ENCODE peak calls at places on chromosomes 11 and 22, in seven cellular contexts. One of them, this sample, is unnamed.

GRCh38 chr22:46752911-46753310 is 9.5 kb upstream of the TBC1D22A start:
- DNase-seq in epithelial cell of esophagus: no peak
- DNase-seq in activated CD8-positive, alpha-beta memory T cell treated with anti-CD3 and anti-CD28 coated beads, Interleukin-2, amount 50 U/mL, for 48 hours: no peak
- DNase-seq in naive thymus-derived CD4-positive, alpha-beta T cell: no peak
- DNase-seq in PC-3: no peak
- DNase-seq in H7: peak
- DNase-seq in NCI-H82: no peak
- DNase-seq in this sample: no peak

GRCh38 chr11:5689551-5689983 is at the start of gene TRIM22:
- DNase-seq in H7: peak
- DNase-seq in PC-3: no peak
- DNase-seq in naive thymus-derived CD4-positive, alpha-beta T cell: peak
- DNase-seq in NCI-H82: no peak
- DNase-seq in epithelial cell of esophagus: peak
- DNase-seq in activated CD8-positive, alpha-beta memory T cell treated with anti-CD3 and anti-CD28 coated beads, Interleukin-2, amount 50 U/mL, for 48 hours: peak
- DNase-seq in this sample: no peak

GRCh38 chr11:11524436-11525038 is 97.3 kb downstream of the GALNT18 start:
- DNase-seq in H7: no peak
- DNase-seq in epithelial cell of esophagus: peak
- DNase-seq in activated CD8-positive, alpha-beta memory T cell treated with anti-CD3 and anti-CD28 coated beads, Interleukin-2, amount 50 U/mL, for 48 hours: no peak
- DNase-seq in NCI-H82: no peak
- DNase-seq in naive thymus-derived CD4-positive, alpha-beta T cell: no peak
- DNase-seq in PC-3: peak
- DNase-seq in this sample: no peak

GRCh38 chr11:1341928-1342524 is 32.6 kb upstream of the TOLLIP start:
- DNase-seq in H7: no peak
- DNase-seq in activated CD8-positive, alpha-beta memory T cell treated with anti-CD3 and anti-CD28 coated beads, Interleukin-2, amount 50 U/mL, for 48 hours: peak
- DNase-seq in NCI-H82: peak
- DNase-seq in PC-3: peak
- DNase-seq in epithelial cell of esophagus: no peak
- DNase-seq in naive thymus-derived CD4-positive, alpha-beta T cell: no peak
- DNase-seq in this sample: no peak

GRCh38 chr22:19629331-19629719 is 85.0 kb upstream of the SEPTIN5 start:
- DNase-seq in epithelial cell of esophagus: no peak
- DNase-seq in naive thymus-derived CD4-positive, alpha-beta T cell: no peak
- DNase-seq in H7: no peak
- DNase-seq in activated CD8-positive, alpha-beta memory T cell treated with anti-CD3 and anti-CD28 coated beads, Interleukin-2, amount 50 U/mL, for 48 hours: peak
- DNase-seq in NCI-H82: no peak
- DNase-seq in PC-3: no peak
- DNase-seq in this sample: no peak

GRCh38 chr22:49390954-49391353 is 436.7 kb downstream of the BRD1 start:
- DNase-seq in PC-3: no peak
- DNase-seq in naive thymus-derived CD4-positive, alpha-beta T cell: no peak
- DNase-seq in NCI-H82: no peak
- DNase-seq in activated CD8-positive, alpha-beta memory T cell treated with anti-CD3 and anti-CD28 coated beads, Interleukin-2, amount 50 U/mL, for 48 hours: no peak
- DNase-seq in epithelial cell of esophagus: no peak
- DNase-seq in H7: no peak
- DNase-seq in this sample: no peak

GRCh38 chr11:37509471-37509870 is 911.4 kb upstream of the RAG2 start:
- DNase-seq in naive thymus-derived CD4-positive, alpha-beta T cell: no peak
- DNase-seq in epithelial cell of esophagus: peak
- DNase-seq in H7: no peak
- DNase-seq in NCI-H82: no peak
- DNase-seq in activated CD8-positive, alpha-beta memory T cell treated with anti-CD3 and anti-CD28 coated beads, Interleukin-2, amount 50 U/mL, for 48 hours: no peak
- DNase-seq in PC-3: peak
- DNase-seq in this sample: no peak

GRCh38 chr11:121930004-121930965 is 185.7 kb downstream of the BLID start:
- DNase-seq in epithelial cell of esophagus: no peak
- DNase-seq in H7: no peak
- DNase-seq in PC-3: no peak
- DNase-seq in activated CD8-positive, alpha-beta memory T cell treated with anti-CD3 and anti-CD28 coated beads, Interleukin-2, amount 50 U/mL, for 48 hours: no peak
- DNase-seq in naive thymus-derived CD4-positive, alpha-beta T cell: no peak
- DNase-seq in NCI-H82: no peak
- DNase-seq in this sample: peak

GRCh38 chr22:23212061-23213030 is 32.0 kb downstream of the BCR start:
- DNase-seq in epithelial cell of esophagus: no peak
- DNase-seq in H7: no peak
- DNase-seq in PC-3: no peak
- DNase-seq in naive thymus-derived CD4-positive, alpha-beta T cell: no peak
- DNase-seq in NCI-H82: no peak
- DNase-seq in activated CD8-positive, alpha-beta memory T cell treated with anti-CD3 and anti-CD28 coated beads, Interleukin-2, amount 50 U/mL, for 48 hours: no peak
- DNase-seq in this sample: peak

GRCh38 chr11:77821349-77821851 is 456 bp downstream of the AAMDC start:
- DNase-seq in H7: peak
- DNase-seq in NCI-H82: peak
- DNase-seq in PC-3: peak
- DNase-seq in naive thymus-derived CD4-positive, alpha-beta T cell: no peak
- DNase-seq in activated CD8-positive, alpha-beta memory T cell treated with anti-CD3 and anti-CD28 coated beads, Interleukin-2, amount 50 U/mL, for 48 hours: peak
- DNase-seq in epithelial cell of esophagus: peak
- DNase-seq in this sample: no peak

GRCh38 chr11:57490456-57491248 is 24.9 kb downstream of the SLC43A1 start:
- DNase-seq in epithelial cell of esophagus: peak
- DNase-seq in activated CD8-positive, alpha-beta memory T cell treated with anti-CD3 and anti-CD28 coated beads, Interleukin-2, amount 50 U/mL, for 48 hours: no peak
- DNase-seq in NCI-H82: no peak
- DNase-seq in naive thymus-derived CD4-positive, alpha-beta T cell: no peak
- DNase-seq in PC-3: peak
- DNase-seq in H7: no peak
- DNase-seq in this sample: no peak

GRCh38 chr11:41498726-41499125 is 39.3 kb upstream of the LRRC4C start:
- DNase-seq in activated CD8-positive, alpha-beta memory T cell treated with anti-CD3 and anti-CD28 coated beads, Interleukin-2, amount 50 U/mL, for 48 hours: no peak
- DNase-seq in H7: no peak
- DNase-seq in naive thymus-derived CD4-positive, alpha-beta T cell: no peak
- DNase-seq in NCI-H82: peak
- DNase-seq in epithelial cell of esophagus: peak
- DNase-seq in PC-3: peak
- DNase-seq in this sample: no peak

GRCh38 chr11:47104337-47104950 is 72.2 kb downstream of the ARFGAP2 start:
- DNase-seq in epithelial cell of esophagus: no peak
- DNase-seq in H7: peak
- DNase-seq in naive thymus-derived CD4-positive, alpha-beta T cell: no peak
- DNase-seq in NCI-H82: no peak
- DNase-seq in PC-3: no peak
- DNase-seq in activated CD8-positive, alpha-beta memory T cell treated with anti-CD3 and anti-CD28 coated beads, Interleukin-2, amount 50 U/mL, for 48 hours: no peak
- DNase-seq in this sample: no peak

GRCh38 chr22:31290494-31291402 is 1.5 kb downstream of the PIK3IP1 start:
- DNase-seq in H7: peak
- DNase-seq in NCI-H82: peak
- DNase-seq in naive thymus-derived CD4-positive, alpha-beta T cell: peak
- DNase-seq in epithelial cell of esophagus: peak
- DNase-seq in activated CD8-positive, alpha-beta memory T cell treated with anti-CD3 and anti-CD28 coated beads, Interleukin-2, amount 50 U/mL, for 48 hours: peak
- DNase-seq in PC-3: peak
- DNase-seq in this sample: peak

This sample was measured in NCI-H345.